ENCODE peak calls at places on chromosomes 11 and 22, in seven cellular contexts. One of them, this sample, is unnamed.

GRCh38 chr22:43013355-43014061 is 1.4 kb downstream of the PACSIN2 start:
- DNase-seq in iPS-NIHi11: no peak
- DNase-seq in neural progenitor cell: no peak
- DNase-seq in activated naive CD8-positive, alpha-beta T cell treated with anti-CD3 and anti-CD28 coated beads for 36 hours: no peak
- DNase-seq in Right ventricle myocardium superior: no peak
- DNase-seq in activated CD4-positive, CD25-positive, alpha-beta regulatory T cell: no peak
- DNase-seq in fibroblast of lung: no peak
- DNase-seq in this sample: no peak

GRCh38 chr11:115497303-115497702 is 6.9 kb downstream of the CADM1 start:
- DNase-seq in iPS-NIHi11: no peak
- DNase-seq in fibroblast of lung: no peak
- DNase-seq in Right ventricle myocardium superior: no peak
- DNase-seq in activated CD4-positive, CD25-positive, alpha-beta regulatory T cell: no peak
- DNase-seq in neural progenitor cell: no peak
- DNase-seq in activated naive CD8-positive, alpha-beta T cell treated with anti-CD3 and anti-CD28 coated beads for 36 hours: no peak
- DNase-seq in this sample: no peak

GRCh38 chr11:66762088-66762487 is 33.1 kb upstream of the SPTBN2 start:
- DNase-seq in activated CD4-positive, CD25-positive, alpha-beta regulatory T cell: no peak
- DNase-seq in fibroblast of lung: no peak
- DNase-seq in activated naive CD8-positive, alpha-beta T cell treated with anti-CD3 and anti-CD28 coated beads for 36 hours: no peak
- DNase-seq in iPS-NIHi11: no peak
- DNase-seq in Right ventricle myocardium superior: no peak
- DNase-seq in neural progenitor cell: no peak
- DNase-seq in this sample: peak; percentile 24

GRCh38 chr11:119375629-119376196 is 5.8 kb downstream of the USP2 start:
- DNase-seq in neural progenitor cell: peak; percentile 57
- DNase-seq in activated CD4-positive, CD25-positive, alpha-beta regulatory T cell: no peak
- DNase-seq in iPS-NIHi11: no peak
- DNase-seq in Right ventricle myocardium superior: peak; percentile 90
- DNase-seq in activated naive CD8-positive, alpha-beta T cell treated with anti-CD3 and anti-CD28 coated beads for 36 hours: no peak
- DNase-seq in fibroblast of lung: peak; percentile 95
- DNase-seq in this sample: peak; percentile 48

GRCh38 chr11:67648140-67648795 is 2.3 kb downstream of the ACY3 start:
- DNase-seq in fibroblast of lung: no peak
- DNase-seq in activated naive CD8-positive, alpha-beta T cell treated with anti-CD3 and anti-CD28 coated beads for 36 hours: peak; percentile 65
- DNase-seq in activated CD4-positive, CD25-positive, alpha-beta regulatory T cell: no peak
- DNase-seq in neural progenitor cell: peak; percentile 77
- DNase-seq in iPS-NIHi11: peak; percentile 77
- DNase-seq in Right ventricle myocardium superior: no peak
- DNase-seq in this sample: peak; percentile 85

GRCh38 chr11:45285931-45286632 is at the start of gene SYT13:
- DNase-seq in fibroblast of lung: no peak
- DNase-seq in iPS-NIHi11: peak; percentile 95
- DNase-seq in neural progenitor cell: peak; percentile 90
- DNase-seq in activated CD4-positive, CD25-positive, alpha-beta regulatory T cell: no peak
- DNase-seq in activated naive CD8-positive, alpha-beta T cell treated with anti-CD3 and anti-CD28 coated beads for 36 hours: peak; percentile 4
- DNase-seq in Right ventricle myocardium superior: no peak
- DNase-seq in this sample: peak; percentile 92

GRCh38 chr11:1534682-1535081 is 37.4 kb downstream of the DUSP8 start:
- DNase-seq in Right ventricle myocardium superior: no peak
- DNase-seq in activated naive CD8-positive, alpha-beta T cell treated with anti-CD3 and anti-CD28 coated beads for 36 hours: no peak
- DNase-seq in iPS-NIHi11: no peak
- DNase-seq in fibroblast of lung: no peak
- DNase-seq in neural progenitor cell: no peak
- DNase-seq in activated CD4-positive, CD25-positive, alpha-beta regulatory T cell: no peak
- DNase-seq in this sample: no peak

GRCh38 chr11:57547854-57548377 is 10.5 kb downstream of the SMTNL1 start:
- DNase-seq in fibroblast of lung: no peak
- DNase-seq in Right ventricle myocardium superior: no peak
- DNase-seq in iPS-NIHi11: peak; percentile 2
- DNase-seq in activated CD4-positive, CD25-positive, alpha-beta regulatory T cell: no peak
- DNase-seq in neural progenitor cell: no peak
- DNase-seq in activated naive CD8-positive, alpha-beta T cell treated with anti-CD3 and anti-CD28 coated beads for 36 hours: peak; percentile 26
- DNase-seq in this sample: no peak

GRCh38 chr11:67120881-67121710 is 2.0 kb downstream of the KDM2A start:
- DNase-seq in activated CD4-positive, CD25-positive, alpha-beta regulatory T cell: no peak
- DNase-seq in activated naive CD8-positive, alpha-beta T cell treated with anti-CD3 and anti-CD28 coated beads for 36 hours: no peak
- DNase-seq in Right ventricle myocardium superior: no peak
- DNase-seq in iPS-NIHi11: no peak
- DNase-seq in fibroblast of lung: peak; percentile 58
- DNase-seq in neural progenitor cell: no peak
- DNase-seq in this sample: no peak

GRCh38 chr11:88544656-88545280 is 207.2 kb upstream of the CTSC start:
- DNase-seq in neural progenitor cell: no peak
- DNase-seq in iPS-NIHi11: no peak
- DNase-seq in Right ventricle myocardium superior: no peak
- DNase-seq in fibroblast of lung: no peak
- DNase-seq in activated naive CD8-positive, alpha-beta T cell treated with anti-CD3 and anti-CD28 coated beads for 36 hours: no peak
- DNase-seq in activated CD4-positive, CD25-positive, alpha-beta regulatory T cell: no peak
- DNase-seq in this sample: no peak

GRCh38 chr11:119417726-119418540 is 5.0 kb downstream of the THY1 start:
- DNase-seq in activated CD4-positive, CD25-positive, alpha-beta regulatory T cell: no peak
- DNase-seq in fibroblast of lung: peak; percentile 68
- DNase-seq in neural progenitor cell: no peak
- DNase-seq in iPS-NIHi11: no peak
- DNase-seq in Right ventricle myocardium superior: no peak
- DNase-seq in activated naive CD8-positive, alpha-beta T cell treated with anti-CD3 and anti-CD28 coated beads for 36 hours: no peak
- DNase-seq in this sample: peak; percentile 40